ENCODE peak calls at places on chromosomes 12 and 14, in ten cellular contexts. P, O, W, A, H, E, R, L, T and S are unnamed samples.

GRCh38 chr14:73718742-73719251 is 4.6 kb upstream of the PNMA1 start:
- DNase-seq in P (no peak), O (no peak), W (no peak), A (no peak), H (peak; percentile 84), E (no peak), R (no peak), L (peak; percentile 79), T (peak; percentile 78), S (no peak)

GRCh38 chr12:67151891-67152290 is 117.3 kb upstream of the CAND1 start:
- DNase-seq in P (no peak), O (peak; percentile 39), W (no peak), A (no peak), H (no peak), E (no peak), R (no peak), L (no peak), T (no peak), S (no peak)

GRCh38 chr12:69274861-69275260 is 35.5 kb downstream of the CPSF6 start:
- DNase-seq in P (no peak), O (no peak), W (no peak), A (no peak), H (no peak), E (no peak), R (no peak), L (no peak), T (no peak), S (no peak)

GRCh38 chr12:112025808-112026375 is 12.7 kb downstream of the ERP29 start:
- DNase-seq in P (no peak), O (no peak), W (no peak), A (no peak), H (no peak), E (no peak), R (no peak), L (peak; percentile 49), T (no peak), S (no peak)

GRCh38 chr14:21868442-21869046 is 194.9 kb upstream of the OR4E1 start:
- DNase-seq in P (peak; percentile 69), O (no peak), W (peak; percentile 69), A (peak; percentile 22), H (peak; percentile 80), E (peak; percentile 60), R (no peak), L (peak; percentile 77), T (no peak), S (peak; percentile 47)

GRCh38 chr12:109088818-109089217 is 4.5 kb downstream of the ALKBH2 start:
- DNase-seq in P (no peak), O (no peak), W (no peak), A (no peak), H (no peak), E (no peak), R (no peak), L (no peak), T (no peak), S (peak; percentile 67)

GRCh38 chr12:66678640-66679268 is at the start of gene GRIP1:
- DNase-seq in P (no peak), O (no peak), W (no peak), A (no peak), H (no peak), E (no peak), R (no peak), L (peak; percentile 80), T (no peak), S (peak; percentile 52)

GRCh38 chr14:93536945-93537344 is 106.2 kb downstream of the UNC79 start:
- DNase-seq in P (no peak), O (no peak), W (no peak), A (no peak), H (no peak), E (no peak), R (no peak), L (peak; percentile 75), T (no peak), S (no peak)

GRCh38 chr14:55638665-55639064 is 58.7 kb downstream of the KTN1 start:
- DNase-seq in P (no peak), O (no peak), W (no peak), A (no peak), H (no peak), E (no peak), R (no peak), L (no peak), T (no peak), S (no peak)

GRCh38 chr12:90729741-90730140 is 225.2 kb downstream of the CCER1 start:
- DNase-seq in P (no peak), O (no peak), W (no peak), A (no peak), H (no peak), E (no peak), R (no peak), L (peak; percentile 10), T (no peak), S (peak; percentile 25)

GRCh38 chr12:13204428-13204827 is 7.9 kb downstream of the EMP1 start:
- DNase-seq in P (no peak), O (no peak), W (no peak), A (no peak), H (no peak), E (no peak), R (no peak), L (no peak), T (no peak), S (peak; percentile 46)

GRCh38 chr12:114131824-114132223 is 165.7 kb upstream of the RBM19 start:
- DNase-seq in P (no peak), O (no peak), W (no peak), A (no peak), H (peak; percentile 14), E (no peak), R (no peak), L (peak; percentile 65), T (no peak), S (no peak)

GRCh38 chr12:52568111-52568510 is 5.5 kb downstream of the KRT74 start:
- DNase-seq in P (no peak), O (no peak), W (no peak), A (no peak), H (no peak), E (no peak), R (no peak), L (no peak), T (no peak), S (no peak)

GRCh38 chr12:80443974-80444666 is at the start of gene PTPRQ:
- DNase-seq in P (no peak), O (no peak), W (no peak), A (no peak), H (no peak), E (no peak), R (no peak), L (no peak), T (no peak), S (no peak)

GRCh38 chr14:31180299-31181051 is 27.1 kb downstream of the HECTD1 start:
- DNase-seq in P (no peak), O (no peak), W (no peak), A (no peak), H (no peak), E (no peak), R (no peak), L (no peak), T (no peak), S (no peak)

GRCh38 chr12:109595321-109595902 is 21.8 kb downstream of the MVK start:
- DNase-seq in P (no peak), O (no peak), W (no peak), A (no peak), H (no peak), E (peak; percentile 57), R (no peak), L (no peak), T (no peak), S (no peak)

GRCh38 chr14:22844221-22845102 is 8.1 kb downstream of the MMP14 start:
- DNase-seq in P (no peak), O (no peak), W (no peak), A (no peak), H (no peak), E (no peak), R (no peak), L (no peak), T (no peak), S (no peak)

GRCh38 chr14:73744874-73745529 is 30.8 kb upstream of the PNMA1 start:
- DNase-seq in P (no peak), O (no peak), W (no peak), A (no peak), H (no peak), E (no peak), R (no peak), L (no peak), T (no peak), S (no peak)

GRCh38 chr12:95218164-95218851 is 701 bp downstream of the VEZT start:
- DNase-seq in P (peak; percentile 83), O (peak; percentile 83), W (peak; percentile 4), A (no peak), H (no peak), E (peak; percentile 28), R (no peak), L (no peak), T (no peak), S (no peak)

GRCh38 chr12:70553391-70553859 is 83.8 kb downstream of the PTPRB start:
- DNase-seq in P (no peak), O (no peak), W (no peak), A (peak; percentile 36), H (no peak), E (no peak), R (no peak), L (peak; percentile 69), T (no peak), S (no peak)